ENCODE peak calls at places on chromosomes 5 and 9, in ten cellular contexts. A is right cardiac atrium; T is stimulated activated CD4-positive, alpha-beta T cell treated with anti-CD3 and anti-CD28 coated beads, Interleukin-2, amount 100 ng/mL, for 48 hours; H is T1000; D is NCI-H748 treated with DMSO at 0.1 percent for 48 hours; Q is activated naive CD4-positive, alpha-beta T cell; F is upper lobe of right lung; C is heart right ventricle; P is body of pancreas; Z is astrocyte of the spinal cord. G is an unnamed sample.

GRCh38 chr5:14174235-14174636 is 31.1 kb downstream of the TRIO start:
- DNase-seq in A (no peak), T (no peak), H (no peak), D (no peak), Q (no peak), F (no peak), C (no peak), P (no peak), Z (no peak), G (peak)

GRCh38 chr9:137280478-137281344 is 3.2 kb downstream of the TOR4A start:
- DNase-seq in A (peak), T (no peak), H (no peak), D (no peak), Q (no peak), F (peak), C (no peak), P (no peak), Z (no peak), G (no peak)

GRCh38 chr9:115261656-115262081 is 143.7 kb upstream of the TNC start:
- DNase-seq in A (no peak), T (no peak), H (no peak), D (no peak), Q (no peak), F (no peak), C (no peak), P (no peak), Z (peak), G (peak)

GRCh38 chr5:53943938-53944337 is 366.4 kb downstream of the ARL15 start:
- DNase-seq in A (no peak), T (no peak), H (no peak), D (no peak), Q (no peak), F (no peak), C (no peak), P (no peak), Z (no peak), G (no peak)

GRCh38 chr5:151286246-151286645 is 17.3 kb downstream of the SLC36A3 start:
- DNase-seq in A (no peak), T (no peak), H (no peak), D (no peak), Q (no peak), F (no peak), C (no peak), P (no peak), Z (no peak), G (no peak)

GRCh38 chr9:99377790-99378775 is 156.0 kb downstream of the SEC61B start:
- DNase-seq in A (no peak), T (no peak), H (no peak), D (no peak), Q (no peak), F (no peak), C (no peak), P (no peak), Z (peak), G (no peak)

GRCh38 chr9:2362170-2362569 is 259.4 kb upstream of the VLDLR start:
- DNase-seq in A (no peak), T (no peak), H (no peak), D (no peak), Q (no peak), F (no peak), C (no peak), P (no peak), Z (no peak), G (no peak)

GRCh38 chr5:93583525-93583798 is 440 bp downstream of the NR2F1 start:
- DNase-seq in A (no peak), T (no peak), H (no peak), D (no peak), Q (no peak), F (no peak), C (no peak), P (no peak), Z (no peak), G (no peak)

GRCh38 chr9:85055506-85056202 is 386.1 kb downstream of the NTRK2 start:
- DNase-seq in A (no peak), T (no peak), H (no peak), D (no peak), Q (no peak), F (no peak), C (no peak), P (no peak), Z (no peak), G (no peak)

GRCh38 chr9:95857122-95857521 is 18.4 kb upstream of the ERCC6L2 start:
- DNase-seq in A (no peak), T (no peak), H (peak), D (no peak), Q (no peak), F (no peak), C (no peak), P (no peak), Z (peak), G (peak)

GRCh38 chr5:145479271-145479670 is 355.9 kb downstream of the PRELID2 start:
- DNase-seq in A (no peak), T (no peak), H (no peak), D (no peak), Q (no peak), F (no peak), C (no peak), P (no peak), Z (no peak), G (peak)

GRCh38 chr9:109477269-109478203 is 20.6 kb downstream of the PTPN3 start:
- DNase-seq in A (no peak), T (no peak), H (no peak), D (no peak), Q (no peak), F (peak), C (no peak), P (peak), Z (no peak), G (peak)

GRCh38 chr9:130297371-130297770 is 31.8 kb downstream of the HMCN2 start:
- DNase-seq in A (peak), T (no peak), H (no peak), D (no peak), Q (no peak), F (no peak), C (no peak), P (no peak), Z (no peak), G (no peak)

GRCh38 chr5:57900356-57900944 is 417.8 kb upstream of the ACTBL2 start:
- DNase-seq in A (no peak), T (no peak), H (no peak), D (no peak), Q (no peak), F (no peak), C (no peak), P (peak), Z (no peak), G (peak)

GRCh38 chr9:134344068-134344820 is 18.0 kb downstream of the RXRA start:
- DNase-seq in A (peak), T (no peak), H (no peak), D (no peak), Q (no peak), F (no peak), C (peak), P (no peak), Z (peak), G (no peak)

GRCh38 chr9:79012561-79012960 is 559.2 kb upstream of the TLE4 start:
- DNase-seq in A (no peak), T (no peak), H (no peak), D (no peak), Q (no peak), F (no peak), C (no peak), P (no peak), Z (peak), G (no peak)

GRCh38 chr5:84430863-84431663 is 46.4 kb upstream of the EDIL3 start:
- DNase-seq in A (no peak), T (no peak), H (peak), D (no peak), Q (no peak), F (no peak), C (no peak), P (peak), Z (no peak), G (peak)

GRCh38 chr5:135232958-135233357 is 166.1 kb downstream of the MACROH2A1 start:
- DNase-seq in A (no peak), T (no peak), H (no peak), D (no peak), Q (no peak), F (peak), C (peak), P (no peak), Z (no peak), G (peak)

GRCh38 chr5:54764691-54765090 is 220.7 kb downstream of the ESM1 start:
- DNase-seq in A (no peak), T (no peak), H (no peak), D (no peak), Q (no peak), F (no peak), C (no peak), P (no peak), Z (no peak), G (no peak)

GRCh38 chr5:208449-209114 is 9.4 kb downstream of the CCDC127 start:
- DNase-seq in A (no peak), T (no peak), H (no peak), D (no peak), Q (no peak), F (peak), C (no peak), P (no peak), Z (no peak), G (no peak)

GRCh38 chr5:131756942-131757341 is 39.9 kb downstream of the FNIP1 start:
- DNase-seq in A (no peak), T (no peak), H (no peak), D (no peak), Q (no peak), F (no peak), C (no peak), P (no peak), Z (no peak), G (no peak)

GRCh38 chr5:175534070-175534932 is 55.9 kb downstream of the SFXN1 start:
- DNase-seq in A (peak), T (peak), H (no peak), D (peak), Q (peak), F (peak), C (peak), P (peak), Z (peak), G (peak)